ENCODE peak calls at places on chromosomes 13 and 19, in ten cellular contexts. S is aorta, B is cardiac muscle cell, L is keratinocyte, R is tibial artery, V is psoas muscle, Z is astrocyte of the cerebellum, D is AG09309, F is adrenal gland, Y is fibroblast of lung. P is an unnamed sample.
A peak's percentile ranks its signal among the peaks of the same experiment; 100 is the strongest.

GRCh38 chr19:58252102-58252685 is 23.5 kb downstream of the ZNF544 start:
- DNase-seq in S (no peak), B (no peak), L (no peak), R (no peak), V (no peak), Z (no peak), D (no peak), F (no peak), Y (no peak), P (no peak)

GRCh38 chr13:66665991-66666390 is 564.1 kb downstream of the PCDH9 start:
- DNase-seq in S (no peak), B (peak; percentile 68), L (no peak), R (no peak), V (peak; percentile 47), Z (peak; percentile 86), D (peak; percentile 46), F (peak; percentile 89), Y (peak; percentile 77), P (peak; percentile 71)

GRCh38 chr19:11361037-11361770 is 6.0 kb downstream of the PLPPR2 start:
- DNase-seq in S (no peak), B (no peak), L (no peak), R (no peak), V (peak; percentile 66), Z (no peak), D (no peak), F (no peak), Y (no peak), P (no peak)

GRCh38 chr13:61247149-61247936 is 168.3 kb downstream of the PCDH20 start:
- DNase-seq in S (peak; percentile 41), B (no peak), L (no peak), R (no peak), V (no peak), Z (no peak), D (no peak), F (no peak), Y (no peak), P (no peak)

GRCh38 chr19:1406496-1406817 is 929 bp upstream of the DAZAP1 start:
- DNase-seq in S (no peak), B (no peak), L (no peak), R (no peak), V (no peak), Z (no peak), D (no peak), F (no peak), Y (no peak), P (no peak)

GRCh38 chr19:34960940-34961679 is 2.9 kb downstream of the ZNF792 start:
- DNase-seq in S (no peak), B (no peak), L (no peak), R (no peak), V (no peak), Z (no peak), D (no peak), F (no peak), Y (no peak), P (no peak)

GRCh38 chr19:6212403-6213265 is 67.1 kb downstream of the MLLT1 start:
- DNase-seq in S (no peak), B (no peak), L (no peak), R (no peak), V (peak; percentile 43), Z (no peak), D (no peak), F (no peak), Y (no peak), P (no peak)

GRCh38 chr13:25581351-25581750 is 209.6 kb downstream of the ATP8A2 start:
- DNase-seq in S (no peak), B (no peak), L (no peak), R (no peak), V (no peak), Z (no peak), D (no peak), F (no peak), Y (no peak), P (no peak)

GRCh38 chr19:8578642-8579265 is 1.5 kb upstream of the MYO1F start:
- DNase-seq in S (peak; percentile 91), B (peak; percentile 74), L (no peak), R (peak; percentile 84), V (peak; percentile 80), Z (peak; percentile 40), D (no peak), F (peak; percentile 73), Y (peak; percentile 57), P (no peak)

GRCh38 chr13:73820688-73821087 is 313.5 kb downstream of the KLF12 start:
- DNase-seq in S (no peak), B (no peak), L (no peak), R (no peak), V (no peak), Z (no peak), D (no peak), F (no peak), Y (no peak), P (no peak)

GRCh38 chr13:46961719-46962118 is 64.9 kb upstream of the HTR2A start:
- DNase-seq in S (no peak), B (peak; percentile 75), L (no peak), R (peak; percentile 23), V (no peak), Z (peak; percentile 65), D (peak; percentile 74), F (no peak), Y (peak; percentile 82), P (peak; percentile 53)

GRCh38 chr19:49983645-49984229 is 22.8 kb upstream of the SIGLEC11 start:
- DNase-seq in S (peak; percentile 85), B (peak; percentile 52), L (no peak), R (peak; percentile 54), V (peak; percentile 75), Z (no peak), D (no peak), F (peak; percentile 77), Y (peak; percentile 39), P (no peak)

GRCh38 chr13:70613295-70613694 is 505.0 kb upstream of the KLHL1 start:
- DNase-seq in S (no peak), B (peak; percentile 0), L (no peak), R (no peak), V (no peak), Z (no peak), D (no peak), F (no peak), Y (peak; percentile 28), P (no peak)

DNA sequence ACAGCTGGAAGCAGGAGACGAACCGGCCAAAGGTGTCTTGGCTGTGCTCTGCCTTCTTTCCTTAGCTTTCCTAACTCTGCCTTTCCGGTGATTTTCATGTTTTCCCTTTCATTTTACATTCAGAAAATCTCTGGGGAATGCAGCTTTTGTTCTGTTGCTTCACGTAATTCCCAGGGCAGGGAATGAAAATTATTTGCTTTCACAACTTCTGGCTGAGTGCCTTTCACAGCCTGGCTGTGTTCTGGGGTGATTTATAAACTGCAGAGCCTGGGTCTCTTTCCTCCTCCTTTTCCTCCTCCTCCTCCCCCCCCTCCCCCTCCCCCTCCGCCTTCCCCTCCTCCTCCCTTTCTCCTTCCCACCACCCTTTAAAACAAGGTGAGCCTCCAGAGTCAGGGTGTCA is 84.3 kb downstream of the RNASEH2B start:
- DNase-seq in S (no peak), B (peak; percentile 88), L (no peak), R (no peak), V (peak; percentile 58), Z (peak; percentile 42), D (no peak), F (no peak), Y (peak; percentile 67), P (no peak)
- H3K4me3 ChIP-seq in S (no peak overlapping the region), B (no peak overlapping the region), L (no peak overlapping the region), R (no peak overlapping the region), V (no peak overlapping the region), Z (no peak overlapping the region), D (no peak overlapping the region), F (no peak overlapping the region), Y (no peak overlapping the region), P (no peak overlapping the region)

GRCh38 chr13:30466358-30466714 is 600 bp upstream of the HMGB1 start:
- DNase-seq in S (no peak), B (no peak), L (no peak), R (no peak), V (no peak), Z (no peak), D (no peak), F (no peak), Y (no peak), P (no peak)
- H3K4me3 ChIP-seq in S (no peak overlapping the region), B (peak overlapping the region; percentile 23), L (peak overlapping the region; percentile 63), R (peak overlapping the region; percentile 100), V (peak overlapping the region; percentile 96), Z (peak overlapping the region; percentile 57), D (peak overlapping the region; percentile 46), F (no peak overlapping the region), Y (peak overlapping the region; percentile 40), P (peak overlapping the region; percentile 48)

GRCh38 chr13:28718538-28719226 is at the start of gene SLC46A3:
- DNase-seq in S (peak; percentile 100), B (peak; percentile 99), L (peak; percentile 55), R (peak; percentile 98), V (peak; percentile 100), Z (peak; percentile 90), D (peak; percentile 95), F (peak; percentile 100), Y (peak; percentile 97), P (peak; percentile 85)
- H3K4me3 ChIP-seq in S (peak within 1 kb of the TSS; percentile 45), B (peak within 1 kb of the TSS; percentile 64), L (peak within 1 kb of the TSS; percentile 73), R (peak within 1 kb of the TSS; percentile 92), V (peak within 1 kb of the TSS; percentile 96), Z (peak within 1 kb of the TSS; percentile 59), D (peak within 1 kb of the TSS; percentile 78), F (no peak within 1 kb of the TSS), Y (peak within 1 kb of the TSS; percentile 78), P (peak within 1 kb of the TSS; percentile 78)

GRCh38 chr19:47158367-47158791 is 27.7 kb downstream of the SAE1 start:
- DNase-seq in S (no peak), B (no peak), L (no peak), R (no peak), V (no peak), Z (no peak), D (no peak), F (no peak), Y (no peak), P (no peak)

GRCh38 chr19:47156861-47157454 is 26.3 kb downstream of the SAE1 start:
- DNase-seq in S (no peak), B (peak; percentile 46), L (no peak), R (no peak), V (no peak), Z (peak; percentile 76), D (no peak), F (no peak), Y (peak; percentile 72), P (no peak)

GRCh38 chr19:47161876-47162489 is 31.3 kb downstream of the SAE1 start:
- DNase-seq in S (no peak), B (no peak), L (no peak), R (no peak), V (no peak), Z (no peak), D (no peak), F (no peak), Y (peak; percentile 37), P (no peak)

GRCh38 chr19:47157455-47158321 is 27.1 kb downstream of the SAE1 start:
- DNase-seq in S (no peak), B (peak; percentile 83), L (no peak), R (peak; percentile 39), V (no peak), Z (peak; percentile 75), D (no peak), F (peak; percentile 26), Y (peak; percentile 51), P (no peak)

DNA sequence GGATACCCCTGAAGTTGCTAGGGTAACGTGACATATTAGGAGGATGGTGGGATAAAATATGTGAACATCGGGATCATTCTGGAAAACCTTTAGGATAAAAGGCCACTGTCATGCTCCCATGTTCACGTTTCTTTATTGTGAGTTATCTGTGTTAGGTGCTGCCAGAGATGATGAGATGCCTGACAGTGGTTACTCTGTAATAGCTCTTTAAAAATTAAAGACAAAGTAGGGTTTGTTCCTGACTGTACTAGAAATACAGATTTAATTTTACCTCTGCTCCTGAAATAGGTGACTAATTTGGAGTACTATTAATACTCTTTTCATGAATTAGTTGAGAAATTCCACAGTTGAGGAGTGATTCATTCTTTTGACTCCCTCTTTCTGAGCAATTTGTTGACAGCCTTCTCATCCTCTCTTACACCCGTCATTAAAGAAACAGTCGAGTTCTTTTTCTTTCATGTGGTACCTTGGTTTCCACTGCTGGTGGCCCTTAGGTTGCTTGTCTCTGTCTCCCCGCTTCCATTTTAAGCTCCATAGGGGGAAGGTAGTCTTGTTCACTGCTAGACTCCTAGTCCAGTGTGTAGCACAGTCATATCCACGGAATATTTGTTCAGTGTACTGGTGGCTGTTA is 28.4 kb downstream of the SAE1 start:
- DNase-seq in S (no peak), B (peak; percentile 45), L (no peak), R (no peak), V (no peak), Z (no peak), D (no peak), F (no peak), Y (no peak), P (no peak)
- H3K4me3 ChIP-seq in S (no peak overlapping the region), B (no peak overlapping the region), L (no peak overlapping the region), R (no peak overlapping the region), V (peak overlapping the region; percentile 22), Z (no peak overlapping the region), D (no peak overlapping the region), F (no peak overlapping the region), Y (no peak overlapping the region), P (no peak overlapping the region)

P was measured in AG04449.